ENCODE peak calls at places on chromosomes 2 and 18, in four cellular contexts. W is CD4-positive, CD25-positive, alpha-beta regulatory T cell; C is Panc1; B is A549. G is an unnamed sample.

GRCh38 chr2:130370490-130370889 is 14.6 kb downstream of the PTPN18 start:
- DNase-seq in W (peak; percentile 82), C (no peak), B (no peak), G (no peak)

GRCh38 chr2:197108758-197109157 is 182.3 kb upstream of the PGAP1 start:
- DNase-seq in W (no peak), C (no peak), B (no peak), G (peak; percentile 27)

GRCh38 chr2:22991844-22992243 is 393.1 kb upstream of the KLHL29 start:
- DNase-seq in W (no peak), C (no peak), B (no peak), G (no peak)

GRCh38 chr2:128506127-128506526 is 187.5 kb upstream of the HS6ST1 start:
- DNase-seq in W (no peak), C (no peak), B (no peak), G (no peak)

GRCh38 chr2:61151434-61151833 is 10.6 kb upstream of the C2orf74 start:
- DNase-seq in W (no peak), C (no peak), B (no peak), G (no peak)

GRCh38 chr2:104849618-104850097 is 4.3 kb upstream of the POU3F3 start:
- DNase-seq in W (peak; percentile 62), C (peak; percentile 17), B (no peak), G (no peak)

GRCh38 chr2:152525277-152525838 is 190.4 kb downstream of the FMNL2 start:
- DNase-seq in W (no peak), C (peak; percentile 53), B (no peak), G (peak; percentile 37)

GRCh38 chr2:12433641-12433990 is 283.1 kb upstream of the TRIB2 start:
- DNase-seq in W (peak; percentile 31), C (no peak), B (no peak), G (no peak)

GRCh38 chr18:31447530-31448191 is at the start of gene DSG3:
- DNase-seq in W (no peak), C (no peak), B (no peak), G (no peak)

GRCh38 chr2:232894746-232895145 is 24.7 kb downstream of the SNORC start:
- DNase-seq in W (no peak), C (no peak), B (no peak), G (peak; percentile 23)

GRCh38 chr2:211351998-211352397 is 795.6 kb downstream of the CPS1 start:
- DNase-seq in W (no peak), C (no peak), B (no peak), G (no peak)

GRCh38 chr2:12737226-12738111 is 20.7 kb downstream of the TRIB2 start:
- DNase-seq in W (no peak), C (no peak), B (no peak), G (no peak)

GRCh38 chr2:241816431-241817121 is 7.6 kb downstream of the NEU4 start:
- DNase-seq in W (no peak), C (no peak), B (no peak), G (peak; percentile 11)

GRCh38 chr2:201357216-201357615 is at the start of gene FLACC1:
- DNase-seq in W (no peak), C (no peak), B (peak; percentile 39), G (no peak)

GRCh38 chr18:74219056-74219455 is 70.7 kb downstream of the TIMM21 start:
- DNase-seq in W (no peak), C (no peak), B (no peak), G (no peak)

GRCh38 chr2:237967463-237967871 is 653 bp downstream of the UBE2F start:
- DNase-seq in W (no peak), C (no peak), B (peak; percentile 25), G (peak; percentile 30)

GRCh38 chr2:24115057-24115456 is 8.1 kb downstream of the PFN4 start:
- DNase-seq in W (no peak), C (no peak), B (no peak), G (no peak)

GRCh38 chr18:58871514-58872490 is 7.1 kb downstream of the ZNF532 start:
- DNase-seq in W (no peak), C (no peak), B (no peak), G (no peak)

GRCh38 chr2:47631306-47631705 is 151.6 kb upstream of the MSH6 start:
- DNase-seq in W (no peak), C (no peak), B (no peak), G (no peak)

GRCh38 chr2:136013962-136014361 is 28.5 kb upstream of the DARS1 start:
- DNase-seq in W (no peak), C (no peak), B (no peak), G (no peak)

GRCh38 chr2:219509780-219510511 is 4.3 kb upstream of the ASIC4 start:
- DNase-seq in W (peak; percentile 39), C (no peak), B (no peak), G (peak; percentile 69)

GRCh38 chr2:226661789-226662545 is 137.7 kb downstream of the IRS1 start:
- DNase-seq in W (no peak), C (peak; percentile 75), B (peak; percentile 46), G (no peak)

GRCh38 chr2:35538796-35539195 is 816.8 kb upstream of the CRIM1 start:
- DNase-seq in W (no peak), C (no peak), B (no peak), G (no peak)

GRCh38 chr2:241312082-241312481 is 3.4 kb downstream of the HDLBP start:
- DNase-seq in W (no peak), C (no peak), B (no peak), G (no peak)

GRCh38 chr2:9178905-9179571 is 27.6 kb upstream of the ASAP2 start:
- DNase-seq in W (no peak), C (no peak), B (no peak), G (peak; percentile 81)

GRCh38 chr18:5196253-5197031 is 615 bp downstream of the AKAIN1 start:
- DNase-seq in W (no peak), C (no peak), B (no peak), G (no peak)

GRCh38 chr2:163640542-163641195 is 95.1 kb downstream of the FIGN start:
- DNase-seq in W (no peak), C (no peak), B (no peak), G (no peak)

GRCh38 chr2:8729939-8730338 is 48.1 kb downstream of the ID2 start:
- DNase-seq in W (no peak), C (no peak), B (no peak), G (no peak)

GRCh38 chr2:144414324-144414845 is 105.5 kb downstream of the ZEB2 start:
- DNase-seq in W (peak; percentile 1), C (no peak), B (no peak), G (no peak)

GRCh38 chr2:71673402-71673795 is 220.0 kb downstream of the DYSF start:
- DNase-seq in W (no peak), C (no peak), B (no peak), G (no peak)

GRCh38 chr2:4678937-4679336 is 975.6 kb downstream of the DCDC2C start:
- DNase-seq in W (no peak), C (no peak), B (no peak), G (no peak)

GRCh38 chr2:241925821-241926441 is 56.4 kb downstream of the RTP5 start:
- DNase-seq in W (no peak), C (no peak), B (no peak), G (no peak)

GRCh38 chr2:109200616-109201464 is 71.8 kb downstream of the SH3RF3 start:
- DNase-seq in W (no peak), C (no peak), B (no peak), G (no peak)

GRCh38 chr2:240393831-240394410 is 41.5 kb upstream of the GPC1 start:
- DNase-seq in W (no peak), C (no peak), B (no peak), G (peak; percentile 6)

GRCh38 chr2:43472527-43473194 is 123.2 kb downstream of the THADA start:
- DNase-seq in W (no peak), C (no peak), B (no peak), G (no peak)

GRCh38 chr2:149047118-149047517 is 8.6 kb downstream of the LYPD6B start:
- DNase-seq in W (no peak), C (no peak), B (no peak), G (no peak)

GRCh38 chr2:150997702-150998480 is 263.8 kb downstream of the RBM43 start:
- DNase-seq in W (no peak), C (no peak), B (no peak), G (no peak)

GRCh38 chr2:202161106-202161836 is 77.1 kb downstream of the SUMO1 start:
- DNase-seq in W (no peak), C (no peak), B (no peak), G (no peak)

GRCh38 chr2:241195506-241196130 is 7.1 kb downstream of the ANO7 start:
- DNase-seq in W (no peak), C (no peak), B (no peak), G (no peak)

DNA sequence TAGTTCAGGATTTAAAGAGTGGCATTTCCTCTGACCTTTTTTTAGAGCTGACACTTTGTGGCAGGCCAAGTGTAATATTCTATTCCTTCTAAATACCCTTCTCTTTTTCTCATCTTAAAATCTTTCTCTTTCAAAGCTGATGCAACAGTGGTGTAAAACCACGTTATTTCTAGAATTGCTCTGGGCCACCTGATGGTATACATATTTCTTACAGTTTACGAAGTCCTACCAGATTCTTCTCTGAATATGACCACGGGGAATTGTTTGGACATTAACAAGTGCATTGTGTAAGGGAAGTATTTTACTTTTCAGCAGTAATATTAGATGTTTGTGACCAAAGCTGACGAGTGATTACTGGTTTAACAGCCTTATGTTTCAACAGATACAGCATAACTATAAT is 109.9 kb downstream of the PTPRM start:
- DNase-seq in W (no peak), C (no peak), B (no peak), G (no peak)
- H3K4me1 ChIP-seq in W (no peaks in the 10 kb centered on the region), C (no peaks in the 10 kb centered on the region), B (peaks cover 16% of the 10 kb centered on the region), G (no peaks in the 10 kb centered on the region)

GRCh38 chr18:61605376-61606067 is 272.3 kb downstream of the CDH20 start:
- DNase-seq in W (no peak), C (no peak), B (no peak), G (no peak)
- H3K4me1 ChIP-seq in W (no peaks in the 10 kb centered on the region), C (no peaks in the 10 kb centered on the region), B (peaks cover 16% of the 10 kb centered on the region), G (no peaks in the 10 kb centered on the region)

GRCh38 chr2:1856922-1857321 is 112.6 kb upstream of the PXDN start:
- DNase-seq in W (no peak), C (no peak), B (no peak), G (no peak)
- H3K4me1 ChIP-seq in W (no peaks in the 10 kb centered on the region), C (no peaks in the 10 kb centered on the region), B (no peaks in the 10 kb centered on the region), G (no peaks in the 10 kb centered on the region)

GRCh38 chr2:45941758-45942738 is 290.6 kb downstream of the PRKCE start:
- DNase-seq in W (no peak), C (no peak), B (no peak), G (no peak)
- H3K4me1 ChIP-seq in W (no peaks in the 10 kb centered on the region), C (peaks cover 48% of the 10 kb centered on the region), B (peaks cover 58% of the 10 kb centered on the region), G (peaks cover 9% of the 10 kb centered on the region)

GRCh38 chr2:11157296-11157695 is 2.0 kb downstream of the SLC66A3 start:
- DNase-seq in W (no peak), C (no peak), B (no peak), G (no peak)

GRCh38 chr2:11155326-11156059 is at the start of gene SLC66A3:
- DNase-seq in W (peak; percentile 88), C (no peak), B (peak; percentile 89), G (no peak)

GRCh38 chr2:11157731-11158130 is 2.5 kb downstream of the SLC66A3 start:
- DNase-seq in W (no peak), C (no peak), B (no peak), G (no peak)

GRCh38 chr2:11154460-11155325 is 574 bp upstream of the SLC66A3 start:
- DNase-seq in W (peak; percentile 96), C (peak; percentile 65), B (peak; percentile 99), G (peak; percentile 99)

GRCh38 chr2:11156396-11157075 is 1.3 kb downstream of the SLC66A3 start:
- DNase-seq in W (no peak), C (no peak), B (no peak), G (peak; percentile 29)
- H3K4me1 ChIP-seq in W (peaks cover 29% of the 10 kb centered on the region), C (peaks cover 9% of the 10 kb centered on the region), B (peaks cover 14% of the 10 kb centered on the region), G (peaks cover 9% of the 10 kb centered on the region)

GRCh38 chr2:102061286-102061699 is 69.5 kb downstream of the IL1R2 start:
- DNase-seq in W (no peak), C (no peak), B (no peak), G (no peak)
- H3K4me1 ChIP-seq in W (peaks cover 19% of the 10 kb centered on the region), C (peaks cover 5% of the 10 kb centered on the region), B (peaks cover 41% of the 10 kb centered on the region), G (peaks cover 19% of the 10 kb centered on the region)